ENCODE peak calls at places on chromosomes 11 and 22, in nine cellular contexts. Y, G, N, W, R, P, X, I and L are unnamed samples.

GRCh38 chr11:62245271-62245753 is 3.3 kb downstream of the SCGB1D2 start:
- DNase-seq in Y (no peak), G (peak), N (no peak), W (peak), R (peak), P (peak), X (no peak), I (peak), L (peak)

GRCh38 chr22:44997060-44997459 is 12.7 kb downstream of the PHF21B start:
- DNase-seq in Y (no peak), G (no peak), N (no peak), W (no peak), R (no peak), P (no peak), X (no peak), I (no peak), L (no peak)

GRCh38 chr22:25334091-25334490 is 114.7 kb downstream of the CRYBB2 start:
- DNase-seq in Y (no peak), G (peak), N (no peak), W (peak), R (peak), P (peak), X (no peak), I (peak), L (peak)

GRCh38 chr11:69965821-69966582 is 112.1 kb upstream of the ANO1 start:
- DNase-seq in Y (peak), G (no peak), N (no peak), W (no peak), R (no peak), P (no peak), X (peak), I (no peak), L (peak)

GRCh38 chr11:105718641-105719040 is 108.8 kb downstream of the GRIA4 start:
- DNase-seq in Y (no peak), G (no peak), N (no peak), W (no peak), R (no peak), P (no peak), X (no peak), I (no peak), L (no peak)

GRCh38 chr11:79441159-79441875 is 487 bp upstream of the TENM4 start:
- DNase-seq in Y (no peak), G (no peak), N (no peak), W (no peak), R (no peak), P (no peak), X (no peak), I (no peak), L (no peak)

GRCh38 chr22:47322854-47323253 is 560.4 kb downstream of the TBC1D22A start:
- DNase-seq in Y (no peak), G (no peak), N (no peak), W (no peak), R (no peak), P (no peak), X (no peak), I (no peak), L (no peak)

GRCh38 chr11:65500262-65501004 is 1.6 kb downstream of the MALAT1 start:
- DNase-seq in Y (peak), G (no peak), N (no peak), W (peak), R (no peak), P (peak), X (no peak), I (no peak), L (peak)

GRCh38 chr11:78797559-78797958 is 222.9 kb upstream of the NARS2 start:
- DNase-seq in Y (no peak), G (no peak), N (no peak), W (no peak), R (no peak), P (no peak), X (no peak), I (no peak), L (no peak)

GRCh38 chr22:35538801-35539321 is 1.8 kb upstream of the RASD2 start:
- DNase-seq in Y (no peak), G (no peak), N (no peak), W (peak), R (peak), P (peak), X (peak), I (no peak), L (peak)

GRCh38 chr11:96263361-96263763 is 79.6 kb downstream of the MAML2 start:
- DNase-seq in Y (no peak), G (no peak), N (no peak), W (no peak), R (no peak), P (no peak), X (no peak), I (no peak), L (no peak)

GRCh38 chr11:4064278-4064955 is 30.2 kb upstream of the RRM1 start:
- DNase-seq in Y (no peak), G (no peak), N (no peak), W (no peak), R (no peak), P (no peak), X (no peak), I (no peak), L (no peak)

GRCh38 chr11:58567889-58568512 is 7.7 kb downstream of the LPXN start:
- DNase-seq in Y (peak), G (peak), N (peak), W (peak), R (peak), P (peak), X (no peak), I (peak), L (peak)

GRCh38 chr11:47172740-47173139 is 3.9 kb downstream of the ARFGAP2 start:
- DNase-seq in Y (no peak), G (no peak), N (no peak), W (no peak), R (no peak), P (no peak), X (no peak), I (no peak), L (no peak)

GRCh38 chr11:122154227-122154626 is 38.2 kb upstream of the BLID start:
- DNase-seq in Y (no peak), G (no peak), N (no peak), W (no peak), R (no peak), P (no peak), X (no peak), I (no peak), L (no peak)

GRCh38 chr11:95338430-95338991 is 107.5 kb upstream of the SESN3 start:
- DNase-seq in Y (peak), G (no peak), N (no peak), W (no peak), R (no peak), P (no peak), X (peak), I (peak), L (peak)

GRCh38 chr11:13883042-13883441 is 79.5 kb upstream of the SPON1 start:
- DNase-seq in Y (no peak), G (no peak), N (no peak), W (peak), R (no peak), P (no peak), X (no peak), I (no peak), L (peak)

GRCh38 chr11:100442017-100442416 is 245.1 kb upstream of the ARHGAP42 start:
- DNase-seq in Y (no peak), G (no peak), N (no peak), W (no peak), R (no peak), P (no peak), X (no peak), I (no peak), L (no peak)

GRCh38 chr11:124983674-124984511 is 29.9 kb downstream of the CCDC15 start:
- DNase-seq in Y (peak), G (no peak), N (no peak), W (no peak), R (no peak), P (no peak), X (no peak), I (no peak), L (no peak)

GRCh38 chr11:70233511-70233919 is 30.4 kb downstream of the FADD start:
- DNase-seq in Y (no peak), G (peak), N (no peak), W (no peak), R (no peak), P (no peak), X (no peak), I (peak), L (no peak)

GRCh38 chr11:94782446-94782845 is 14.3 kb downstream of the AMOTL1 start:
- DNase-seq in Y (no peak), G (no peak), N (no peak), W (no peak), R (no peak), P (no peak), X (no peak), I (no peak), L (no peak)

GRCh38 chr11:77473001-77473800 is 693 bp downstream of the PAK1 start:
- DNase-seq in Y (peak), G (peak), N (peak), W (peak), R (peak), P (peak), X (peak), I (peak), L (peak)

GRCh38 chr22:37321288-37321687 is 39.0 kb downstream of the CYTH4 start:
- DNase-seq in Y (no peak), G (no peak), N (no peak), W (no peak), R (no peak), P (no peak), X (no peak), I (no peak), L (no peak)